ENCODE peak calls at places on chromosome 22, in eight cellular contexts. H is stimulated activated CD4-positive, alpha-beta T cell treated with anti-CD3 and anti-CD28 coated beads, Interleukin-15, amount 100 ng/mL, for 1 hour; T is spleen; M is stimulated activated CD8-positive, alpha-beta memory T cell treated with anti-CD3 and anti-CD28 coated beads, Interleukin-2, amount 100 ng/mL, for 48 hours; D is heart right ventricle; J is Jurkat, Clone E6-1; P is activated CD4-positive, CD25-positive, alpha-beta regulatory T cell treated with anti-CD3 and anti-CD28 coated beads, Interleukin-2, amount 50 U/mL, for 16 hours; O is uterus. B is an unnamed sample.

GRCh38 chr22:37019309-37020191 is at the start of the genes MPST and TST:
- DNase-seq in M (peak), P (no peak), T (peak), O (peak), H (no peak), J (peak), D (peak), B (no peak)

GRCh38 chr22:30564045-30564765 is 10.3 kb downstream of the GAL3ST1 start:
- DNase-seq in T (no peak), P (no peak), O (no peak), J (no peak), D (no peak), H (no peak), M (no peak), B (no peak)

GRCh38 chr22:48579035-48579914 is 1248.4 kb downstream of the BRD1 start:
- DNase-seq in P (no peak), T (no peak), H (no peak), M (no peak), D (no peak), J (no peak), O (no peak), B (no peak)

GRCh38 chr22:49103314-49104052 is 724.2 kb downstream of the BRD1 start:
- DNase-seq in P (no peak), O (no peak), T (no peak), M (no peak), J (no peak), H (no peak), D (no peak), B (no peak)

GRCh38 chr22:48089601-48090331 is 1327.3 kb downstream of the TBC1D22A start:
- DNase-seq in T (peak), H (no peak), O (peak), M (no peak), J (no peak), P (no peak), D (peak), B (no peak)

GRCh38 chr22:29022101-29022817 is 39.4 kb downstream of the C22orf31 start:
- DNase-seq in M (no peak), T (no peak), P (no peak), H (no peak), D (no peak), J (no peak), O (no peak), B (no peak)

GRCh38 chr22:46047841-46048595 is 71.1 kb upstream of the WNT7B start:
- DNase-seq in M (no peak), J (no peak), H (no peak), O (peak), T (peak), P (no peak), D (no peak), B (no peak)

GRCh38 chr22:46533434-46533833 is 4.0 kb downstream of the CELSR1 start:
- DNase-seq in H (no peak), P (no peak), D (no peak), O (no peak), T (no peak), M (no peak), J (no peak), B (no peak)

GRCh38 chr22:26536762-26537134 is 24.5 kb upstream of the TFIP11 start:
- DNase-seq in H (no peak), P (no peak), T (no peak), J (no peak), D (no peak), O (no peak), M (no peak), B (no peak)

GRCh38 chr22:39094717-39095389 is 2.2 kb upstream of the APOBEC3H start:
- DNase-seq in O (no peak), T (no peak), D (no peak), P (no peak), M (no peak), J (no peak), H (no peak), B (no peak)

GRCh38 chr22:36910461-36910860 is 3.0 kb upstream of the CSF2RB start:
- DNase-seq in J (no peak), P (no peak), M (no peak), T (no peak), O (no peak), H (no peak), D (no peak), B (no peak)

GRCh38 chr22:19060356-19061009 is 61.7 kb downstream of the DGCR2 start:
- DNase-seq in T (peak), J (no peak), H (no peak), M (no peak), O (no peak), P (no peak), D (no peak), B (no peak)

GRCh38 chr22:28589102-28589501 is 90.5 kb downstream of the TTC28 start:
- DNase-seq in T (no peak), O (no peak), D (no peak), P (no peak), M (no peak), H (no peak), J (no peak), B (no peak)

GRCh38 chr22:49670610-49671330 is 156.9 kb downstream of the BRD1 start:
- DNase-seq in P (no peak), J (no peak), T (peak), D (no peak), M (no peak), H (no peak), O (no peak), B (no peak)

GRCh38 chr22:46843691-46844297 is 81.3 kb downstream of the TBC1D22A start:
- DNase-seq in O (no peak), T (no peak), M (no peak), P (no peak), J (no peak), H (no peak), D (no peak), B (no peak)

GRCh38 chr22:30582788-30583575 is 8.5 kb upstream of the GAL3ST1 start:
- DNase-seq in D (no peak), O (no peak), T (no peak), M (no peak), J (no peak), P (no peak), H (no peak), B (no peak)

GRCh38 chr22:44091021-44091721 is 67.1 kb downstream of the PARVB start:
- DNase-seq in D (no peak), T (no peak), P (no peak), H (no peak), O (no peak), M (no peak), J (peak), B (no peak)

GRCh38 chr22:17552737-17553136 is 10.6 kb upstream of the SLC25A18 start:
- DNase-seq in P (no peak), J (no peak), M (no peak), D (peak), T (peak), O (no peak), H (no peak), B (no peak)

GRCh38 chr22:47406180-47406723 is 643.8 kb downstream of the TBC1D22A start:
- DNase-seq in T (no peak), M (no peak), H (no peak), D (no peak), O (no peak), J (no peak), P (no peak), B (no peak)

GRCh38 chr22:43018615-43019014 is 3.7 kb upstream of the PACSIN2 start:
- DNase-seq in P (no peak), H (no peak), M (no peak), O (no peak), J (no peak), D (no peak), T (no peak), B (no peak)

GRCh38 chr22:20463324-20464095 is 25.9 kb upstream of the SCARF2 start:
- DNase-seq in H (no peak), O (no peak), T (peak), J (peak), M (no peak), D (no peak), P (no peak), B (peak)

GRCh38 chr22:45534339-45535192 is 31.9 kb downstream of the FBLN1 start:
- DNase-seq in O (peak), T (no peak), D (no peak), P (no peak), J (no peak), H (no peak), M (no peak), B (no peak)

GRCh38 chr22:36226189-36226588 is 13.1 kb downstream of the APOL2 start:
- DNase-seq in H (no peak), T (no peak), J (no peak), M (no peak), O (no peak), P (no peak), D (no peak), B (no peak)

GRCh38 chr22:28222976-28223375 is 303.9 kb upstream of the PITPNB start:
- DNase-seq in M (no peak), P (no peak), H (no peak), O (no peak), J (no peak), T (no peak), D (no peak), B (no peak)

GRCh38 chr22:43320943-43321900 is 21.9 kb downstream of the SCUBE1 start:
- DNase-seq in M (no peak), T (peak), H (no peak), P (no peak), J (no peak), O (no peak), D (no peak), B (no peak)

GRCh38 chr22:47589271-47590250 is 827.1 kb downstream of the TBC1D22A start:
- DNase-seq in J (no peak), P (no peak), O (no peak), H (no peak), T (no peak), M (no peak), D (no peak), B (no peak)

GRCh38 chr22:36253523-36254490 is 874 bp downstream of the APOL1 start:
- DNase-seq in D (no peak), P (no peak), M (no peak), T (no peak), O (peak), H (no peak), J (no peak), B (no peak)

GRCh38 chr22:40855960-40856512 is 403 bp downstream of the ST13 start:
- DNase-seq in H (peak), O (no peak), T (peak), J (no peak), M (no peak), P (no peak), D (no peak), B (peak)

GRCh38 chr22:24023204-24023789 is 12.2 kb downstream of the CABIN1 start:
- DNase-seq in T (no peak), M (no peak), P (no peak), O (no peak), D (no peak), H (no peak), J (no peak), B (no peak)

GRCh38 chr22:42385691-42386090 is 46.5 kb downstream of the NFAM1 start:
- DNase-seq in T (no peak), H (no peak), J (no peak), O (no peak), M (no peak), D (no peak), P (no peak), B (no peak)

GRCh38 chr22:48883211-48883960 is 944.3 kb downstream of the BRD1 start:
- DNase-seq in O (no peak), J (no peak), T (peak), M (no peak), H (no peak), P (no peak), D (no peak), B (no peak)

GRCh38 chr22:49210606-49211005 is 617.1 kb downstream of the BRD1 start:
- DNase-seq in J (no peak), H (no peak), D (no peak), P (no peak), M (no peak), T (peak), O (no peak), B (no peak)

GRCh38 chr22:24424001-24424900 is 3.1 kb upstream of the ADORA2A start:
- DNase-seq in H (no peak), J (no peak), O (no peak), P (no peak), T (peak), M (no peak), D (peak), B (no peak)

GRCh38 chr22:49955581-49956417 is 4.8 kb upstream of the PIM3 start:
- DNase-seq in P (no peak), T (peak), D (peak), M (no peak), J (no peak), H (no peak), O (no peak), B (no peak)

B was measured in central memory CD8-positive, alpha-beta T cell.